ENCODE peak calls at places on chromosomes 7 and 10, in five cellular contexts. One of them, this sample, is unnamed.

GRCh38 chr10:1172256-1172975 is 116.2 kb downstream of the WDR37 start:
- ATAC-seq in activated CD8-positive, alpha-beta T cell treated with anti-CD3 and anti-CD28 coated beads for 36 hours: no peak
- ATAC-seq in T-cell: no peak
- ATAC-seq in activated T-cell treated with anti-CD3 and anti-CD28 coated beads, Interleukin-2, amount 50 U/mL, for 4 hours: no peak
- ATAC-seq in Right ventricle myocardium inferior: no peak
- ATAC-seq in this sample: no peak

GRCh38 chr10:93993782-93994668 is at the start of gene PLCE1:
- ATAC-seq in activated CD8-positive, alpha-beta T cell treated with anti-CD3 and anti-CD28 coated beads for 36 hours: peak
- ATAC-seq in T-cell: no peak
- ATAC-seq in activated T-cell treated with anti-CD3 and anti-CD28 coated beads, Interleukin-2, amount 50 U/mL, for 4 hours: peak
- ATAC-seq in Right ventricle myocardium inferior: peak
- ATAC-seq in this sample: no peak

GRCh38 chr7:77917500-77918262 is 119.1 kb downstream of the PHTF2 start:
- ATAC-seq in activated CD8-positive, alpha-beta T cell treated with anti-CD3 and anti-CD28 coated beads for 36 hours: no peak
- ATAC-seq in T-cell: no peak
- ATAC-seq in activated T-cell treated with anti-CD3 and anti-CD28 coated beads, Interleukin-2, amount 50 U/mL, for 4 hours: no peak
- ATAC-seq in Right ventricle myocardium inferior: no peak
- ATAC-seq in this sample: no peak

GRCh38 chr7:55236454-55236853 is 128.7 kb upstream of the LANCL2 start:
- ATAC-seq in activated CD8-positive, alpha-beta T cell treated with anti-CD3 and anti-CD28 coated beads for 36 hours: no peak
- ATAC-seq in T-cell: no peak
- ATAC-seq in activated T-cell treated with anti-CD3 and anti-CD28 coated beads, Interleukin-2, amount 50 U/mL, for 4 hours: no peak
- ATAC-seq in Right ventricle myocardium inferior: no peak
- ATAC-seq in this sample: no peak

GRCh38 chr7:106589495-106589879 is 71.5 kb downstream of the CCDC71L start:
- ATAC-seq in activated CD8-positive, alpha-beta T cell treated with anti-CD3 and anti-CD28 coated beads for 36 hours: no peak
- ATAC-seq in T-cell: no peak
- ATAC-seq in activated T-cell treated with anti-CD3 and anti-CD28 coated beads, Interleukin-2, amount 50 U/mL, for 4 hours: no peak
- ATAC-seq in Right ventricle myocardium inferior: no peak
- ATAC-seq in this sample: no peak

GRCh38 chr7:39293424-39293823 is 272.8 kb upstream of the YAE1 start:
- ATAC-seq in activated CD8-positive, alpha-beta T cell treated with anti-CD3 and anti-CD28 coated beads for 36 hours: no peak
- ATAC-seq in T-cell: no peak
- ATAC-seq in activated T-cell treated with anti-CD3 and anti-CD28 coated beads, Interleukin-2, amount 50 U/mL, for 4 hours: no peak
- ATAC-seq in Right ventricle myocardium inferior: no peak
- ATAC-seq in this sample: no peak

GRCh38 chr10:104300002-104300735 is 31.2 kb downstream of the GSTO2 start:
- ATAC-seq in activated CD8-positive, alpha-beta T cell treated with anti-CD3 and anti-CD28 coated beads for 36 hours: no peak
- ATAC-seq in T-cell: peak
- ATAC-seq in activated T-cell treated with anti-CD3 and anti-CD28 coated beads, Interleukin-2, amount 50 U/mL, for 4 hours: no peak
- ATAC-seq in Right ventricle myocardium inferior: peak
- ATAC-seq in this sample: no peak

GRCh38 chr7:4091767-4092166 is 590.3 kb upstream of the FOXK1 start:
- ATAC-seq in activated CD8-positive, alpha-beta T cell treated with anti-CD3 and anti-CD28 coated beads for 36 hours: no peak
- ATAC-seq in T-cell: no peak
- ATAC-seq in activated T-cell treated with anti-CD3 and anti-CD28 coated beads, Interleukin-2, amount 50 U/mL, for 4 hours: no peak
- ATAC-seq in Right ventricle myocardium inferior: no peak
- ATAC-seq in this sample: no peak

GRCh38 chr10:123117644-123118409 is 17.9 kb upstream of the HMX3 start:
- ATAC-seq in activated CD8-positive, alpha-beta T cell treated with anti-CD3 and anti-CD28 coated beads for 36 hours: no peak
- ATAC-seq in T-cell: no peak
- ATAC-seq in activated T-cell treated with anti-CD3 and anti-CD28 coated beads, Interleukin-2, amount 50 U/mL, for 4 hours: no peak
- ATAC-seq in Right ventricle myocardium inferior: no peak
- ATAC-seq in this sample: no peak

GRCh38 chr10:7610651-7611389 is 55.9 kb downstream of the ITIH5 start:
- ATAC-seq in activated CD8-positive, alpha-beta T cell treated with anti-CD3 and anti-CD28 coated beads for 36 hours: no peak
- ATAC-seq in T-cell: no peak
- ATAC-seq in activated T-cell treated with anti-CD3 and anti-CD28 coated beads, Interleukin-2, amount 50 U/mL, for 4 hours: no peak
- ATAC-seq in Right ventricle myocardium inferior: peak
- ATAC-seq in this sample: no peak

GRCh38 chr7:19665399-19666008 is 43.3 kb downstream of the POLR1F start:
- ATAC-seq in activated CD8-positive, alpha-beta T cell treated with anti-CD3 and anti-CD28 coated beads for 36 hours: no peak
- ATAC-seq in T-cell: no peak
- ATAC-seq in activated T-cell treated with anti-CD3 and anti-CD28 coated beads, Interleukin-2, amount 50 U/mL, for 4 hours: no peak
- ATAC-seq in Right ventricle myocardium inferior: no peak
- ATAC-seq in this sample: no peak

GRCh38 chr10:6185039-6185716 is 17.6 kb upstream of the PFKFB3 start:
- ATAC-seq in activated CD8-positive, alpha-beta T cell treated with anti-CD3 and anti-CD28 coated beads for 36 hours: no peak
- ATAC-seq in T-cell: no peak
- ATAC-seq in activated T-cell treated with anti-CD3 and anti-CD28 coated beads, Interleukin-2, amount 50 U/mL, for 4 hours: no peak
- ATAC-seq in Right ventricle myocardium inferior: no peak
- ATAC-seq in this sample: no peak

GRCh38 chr7:112204776-112205347 is 1.3 kb downstream of the DOCK4 start:
- ATAC-seq in activated CD8-positive, alpha-beta T cell treated with anti-CD3 and anti-CD28 coated beads for 36 hours: no peak
- ATAC-seq in T-cell: no peak
- ATAC-seq in activated T-cell treated with anti-CD3 and anti-CD28 coated beads, Interleukin-2, amount 50 U/mL, for 4 hours: no peak
- ATAC-seq in Right ventricle myocardium inferior: no peak
- ATAC-seq in this sample: no peak

GRCh38 chr7:7452652-7453051 is 83.0 kb downstream of the COL28A1 start:
- ATAC-seq in activated CD8-positive, alpha-beta T cell treated with anti-CD3 and anti-CD28 coated beads for 36 hours: no peak
- ATAC-seq in T-cell: no peak
- ATAC-seq in activated T-cell treated with anti-CD3 and anti-CD28 coated beads, Interleukin-2, amount 50 U/mL, for 4 hours: no peak
- ATAC-seq in Right ventricle myocardium inferior: no peak
- ATAC-seq in this sample: no peak

GRCh38 chr7:122543891-122544290 is 155.0 kb downstream of the RNF133 start:
- ATAC-seq in activated CD8-positive, alpha-beta T cell treated with anti-CD3 and anti-CD28 coated beads for 36 hours: no peak
- ATAC-seq in T-cell: no peak
- ATAC-seq in activated T-cell treated with anti-CD3 and anti-CD28 coated beads, Interleukin-2, amount 50 U/mL, for 4 hours: no peak
- ATAC-seq in Right ventricle myocardium inferior: no peak
- ATAC-seq in this sample: no peak

GRCh38 chr10:110101464-110102144 is 93.8 kb downstream of the ADD3 start:
- ATAC-seq in activated CD8-positive, alpha-beta T cell treated with anti-CD3 and anti-CD28 coated beads for 36 hours: peak
- ATAC-seq in T-cell: no peak
- ATAC-seq in activated T-cell treated with anti-CD3 and anti-CD28 coated beads, Interleukin-2, amount 50 U/mL, for 4 hours: peak
- ATAC-seq in Right ventricle myocardium inferior: no peak
- ATAC-seq in this sample: peak

GRCh38 chr7:18515067-18515466 is 19.5 kb downstream of the HDAC9 start:
- ATAC-seq in activated CD8-positive, alpha-beta T cell treated with anti-CD3 and anti-CD28 coated beads for 36 hours: no peak
- ATAC-seq in T-cell: no peak
- ATAC-seq in activated T-cell treated with anti-CD3 and anti-CD28 coated beads, Interleukin-2, amount 50 U/mL, for 4 hours: no peak
- ATAC-seq in Right ventricle myocardium inferior: no peak
- ATAC-seq in this sample: no peak

This sample was measured in activated CD4-positive, CD25-positive, alpha-beta regulatory T cell treated with anti-CD3 and anti-CD28 coated beads, Interleukin-2, amount 50 U/mL, for 24 hours.